ENCODE peak calls at places on chromosome 12, in six cellular contexts. One of them, this sample, is unnamed.

GRCh38 chr12:89574736-89575208 is 48.9 kb upstream of the POC1B start:
- DNase-seq in non-pigmented ciliary epithelial cell: peak
- DNase-seq in H1: no peak
- DNase-seq in stimulated activated CD4-positive, alpha-beta T cell treated with anti-CD3 and anti-CD28 coated beads, Interleukin-2, amount 100 ng/mL, for 24 hours: no peak
- DNase-seq in fibroblast of mammary gland: peak
- DNase-seq in glutamatergic neuron: no peak
- DNase-seq in this sample: no peak

GRCh38 chr12:119171691-119172090 is 7.0 kb upstream of the HSPB8 start:
- DNase-seq in non-pigmented ciliary epithelial cell: no peak
- DNase-seq in H1: no peak
- DNase-seq in stimulated activated CD4-positive, alpha-beta T cell treated with anti-CD3 and anti-CD28 coated beads, Interleukin-2, amount 100 ng/mL, for 24 hours: no peak
- DNase-seq in fibroblast of mammary gland: no peak
- DNase-seq in glutamatergic neuron: no peak
- DNase-seq in this sample: no peak

GRCh38 chr12:50520345-50520744 is 15.6 kb downstream of the DIP2B start:
- DNase-seq in non-pigmented ciliary epithelial cell: no peak
- DNase-seq in H1: no peak
- DNase-seq in stimulated activated CD4-positive, alpha-beta T cell treated with anti-CD3 and anti-CD28 coated beads, Interleukin-2, amount 100 ng/mL, for 24 hours: no peak
- DNase-seq in fibroblast of mammary gland: no peak
- DNase-seq in glutamatergic neuron: no peak
- DNase-seq in this sample: no peak

GRCh38 chr12:103102225-103102744 is 144.8 kb downstream of the ASCL1 start:
- DNase-seq in non-pigmented ciliary epithelial cell: no peak
- DNase-seq in H1: no peak
- DNase-seq in stimulated activated CD4-positive, alpha-beta T cell treated with anti-CD3 and anti-CD28 coated beads, Interleukin-2, amount 100 ng/mL, for 24 hours: no peak
- DNase-seq in fibroblast of mammary gland: no peak
- DNase-seq in glutamatergic neuron: no peak
- DNase-seq in this sample: no peak

GRCh38 chr12:108337235-108338223 is 1.6 kb downstream of the CMKLR1 start:
- DNase-seq in non-pigmented ciliary epithelial cell: no peak
- DNase-seq in H1: no peak
- DNase-seq in stimulated activated CD4-positive, alpha-beta T cell treated with anti-CD3 and anti-CD28 coated beads, Interleukin-2, amount 100 ng/mL, for 24 hours: no peak
- DNase-seq in fibroblast of mammary gland: peak
- DNase-seq in glutamatergic neuron: no peak
- DNase-seq in this sample: peak

GRCh38 chr12:1311145-1311544 is 283.2 kb downstream of the FBXL14 start:
- DNase-seq in non-pigmented ciliary epithelial cell: no peak
- DNase-seq in H1: no peak
- DNase-seq in stimulated activated CD4-positive, alpha-beta T cell treated with anti-CD3 and anti-CD28 coated beads, Interleukin-2, amount 100 ng/mL, for 24 hours: no peak
- DNase-seq in fibroblast of mammary gland: no peak
- DNase-seq in glutamatergic neuron: no peak
- DNase-seq in this sample: no peak

GRCh38 chr12:32125455-32126084 is 18.9 kb downstream of the BICD1 start:
- DNase-seq in non-pigmented ciliary epithelial cell: no peak
- DNase-seq in H1: no peak
- DNase-seq in stimulated activated CD4-positive, alpha-beta T cell treated with anti-CD3 and anti-CD28 coated beads, Interleukin-2, amount 100 ng/mL, for 24 hours: no peak
- DNase-seq in fibroblast of mammary gland: peak
- DNase-seq in glutamatergic neuron: no peak
- DNase-seq in this sample: no peak

GRCh38 chr12:89962648-89963047 is 254.0 kb upstream of the ATP2B1 start:
- DNase-seq in non-pigmented ciliary epithelial cell: no peak
- DNase-seq in H1: no peak
- DNase-seq in stimulated activated CD4-positive, alpha-beta T cell treated with anti-CD3 and anti-CD28 coated beads, Interleukin-2, amount 100 ng/mL, for 24 hours: no peak
- DNase-seq in fibroblast of mammary gland: peak
- DNase-seq in glutamatergic neuron: no peak
- DNase-seq in this sample: no peak

GRCh38 chr12:113228394-113229028 is 7.2 kb downstream of the TPCN1 start:
- DNase-seq in non-pigmented ciliary epithelial cell: no peak
- DNase-seq in H1: no peak
- DNase-seq in stimulated activated CD4-positive, alpha-beta T cell treated with anti-CD3 and anti-CD28 coated beads, Interleukin-2, amount 100 ng/mL, for 24 hours: no peak
- DNase-seq in fibroblast of mammary gland: no peak
- DNase-seq in glutamatergic neuron: no peak
- DNase-seq in this sample: no peak

GRCh38 chr12:29556363-29556762 is 58.9 kb upstream of the OVCH1 start:
- DNase-seq in non-pigmented ciliary epithelial cell: no peak
- DNase-seq in H1: no peak
- DNase-seq in stimulated activated CD4-positive, alpha-beta T cell treated with anti-CD3 and anti-CD28 coated beads, Interleukin-2, amount 100 ng/mL, for 24 hours: no peak
- DNase-seq in fibroblast of mammary gland: no peak
- DNase-seq in glutamatergic neuron: no peak
- DNase-seq in this sample: no peak

GRCh38 chr12:32016680-32017482 is 57.7 kb downstream of the RESF1 start:
- DNase-seq in non-pigmented ciliary epithelial cell: no peak
- DNase-seq in H1: no peak
- DNase-seq in stimulated activated CD4-positive, alpha-beta T cell treated with anti-CD3 and anti-CD28 coated beads, Interleukin-2, amount 100 ng/mL, for 24 hours: no peak
- DNase-seq in fibroblast of mammary gland: no peak
- DNase-seq in glutamatergic neuron: no peak
- DNase-seq in this sample: no peak

GRCh38 chr12:57793920-57794319 is 11.3 kb downstream of the TSFM start:
- DNase-seq in non-pigmented ciliary epithelial cell: peak
- DNase-seq in H1: no peak
- DNase-seq in stimulated activated CD4-positive, alpha-beta T cell treated with anti-CD3 and anti-CD28 coated beads, Interleukin-2, amount 100 ng/mL, for 24 hours: no peak
- DNase-seq in fibroblast of mammary gland: peak
- DNase-seq in glutamatergic neuron: no peak
- DNase-seq in this sample: no peak

GRCh38 chr12:127209318-127209717 is 1057.7 kb upstream of the TMEM132C start:
- DNase-seq in non-pigmented ciliary epithelial cell: no peak
- DNase-seq in H1: no peak
- DNase-seq in stimulated activated CD4-positive, alpha-beta T cell treated with anti-CD3 and anti-CD28 coated beads, Interleukin-2, amount 100 ng/mL, for 24 hours: no peak
- DNase-seq in fibroblast of mammary gland: no peak
- DNase-seq in glutamatergic neuron: no peak
- DNase-seq in this sample: no peak

GRCh38 chr12:106091421-106091820 is 47.3 kb downstream of the NUAK1 start:
- DNase-seq in non-pigmented ciliary epithelial cell: no peak
- DNase-seq in H1: no peak
- DNase-seq in stimulated activated CD4-positive, alpha-beta T cell treated with anti-CD3 and anti-CD28 coated beads, Interleukin-2, amount 100 ng/mL, for 24 hours: no peak
- DNase-seq in fibroblast of mammary gland: no peak
- DNase-seq in glutamatergic neuron: no peak
- DNase-seq in this sample: no peak

GRCh38 chr12:112023759-112024396 is 10.7 kb downstream of the ERP29 start:
- DNase-seq in non-pigmented ciliary epithelial cell: no peak
- DNase-seq in H1: no peak
- DNase-seq in stimulated activated CD4-positive, alpha-beta T cell treated with anti-CD3 and anti-CD28 coated beads, Interleukin-2, amount 100 ng/mL, for 24 hours: no peak
- DNase-seq in fibroblast of mammary gland: no peak
- DNase-seq in glutamatergic neuron: no peak
- DNase-seq in this sample: no peak

GRCh38 chr12:8030189-8030588 is 2.3 kb upstream of the FOXJ2 start:
- DNase-seq in non-pigmented ciliary epithelial cell: no peak
- DNase-seq in H1: no peak
- DNase-seq in stimulated activated CD4-positive, alpha-beta T cell treated with anti-CD3 and anti-CD28 coated beads, Interleukin-2, amount 100 ng/mL, for 24 hours: no peak
- DNase-seq in fibroblast of mammary gland: no peak
- DNase-seq in glutamatergic neuron: no peak
- DNase-seq in this sample: no peak

GRCh38 chr12:11827096-11827841 is 177.8 kb downstream of the ETV6 start:
- DNase-seq in non-pigmented ciliary epithelial cell: no peak
- DNase-seq in H1: no peak
- DNase-seq in stimulated activated CD4-positive, alpha-beta T cell treated with anti-CD3 and anti-CD28 coated beads, Interleukin-2, amount 100 ng/mL, for 24 hours: no peak
- DNase-seq in fibroblast of mammary gland: peak
- DNase-seq in glutamatergic neuron: no peak
- DNase-seq in this sample: no peak

GRCh38 chr12:103858953-103859601 is 18.0 kb upstream of the NT5DC3 start:
- DNase-seq in non-pigmented ciliary epithelial cell: peak
- DNase-seq in H1: no peak
- DNase-seq in stimulated activated CD4-positive, alpha-beta T cell treated with anti-CD3 and anti-CD28 coated beads, Interleukin-2, amount 100 ng/mL, for 24 hours: no peak
- DNase-seq in fibroblast of mammary gland: peak
- DNase-seq in glutamatergic neuron: no peak
- DNase-seq in this sample: no peak

GRCh38 chr12:52603314-52603713 is 2.1 kb upstream of the KRT72 start:
- DNase-seq in non-pigmented ciliary epithelial cell: no peak
- DNase-seq in H1: no peak
- DNase-seq in stimulated activated CD4-positive, alpha-beta T cell treated with anti-CD3 and anti-CD28 coated beads, Interleukin-2, amount 100 ng/mL, for 24 hours: no peak
- DNase-seq in fibroblast of mammary gland: peak
- DNase-seq in glutamatergic neuron: no peak
- DNase-seq in this sample: peak

GRCh38 chr12:57110189-57111045 is 745 bp downstream of the STAT6 start:
- DNase-seq in non-pigmented ciliary epithelial cell: no peak
- DNase-seq in H1: no peak
- DNase-seq in stimulated activated CD4-positive, alpha-beta T cell treated with anti-CD3 and anti-CD28 coated beads, Interleukin-2, amount 100 ng/mL, for 24 hours: peak
- DNase-seq in fibroblast of mammary gland: peak
- DNase-seq in glutamatergic neuron: peak
- DNase-seq in this sample: peak

GRCh38 chr12:55673638-55674037 is 34.1 kb downstream of the ITGA7 start:
- DNase-seq in non-pigmented ciliary epithelial cell: no peak
- DNase-seq in H1: no peak
- DNase-seq in stimulated activated CD4-positive, alpha-beta T cell treated with anti-CD3 and anti-CD28 coated beads, Interleukin-2, amount 100 ng/mL, for 24 hours: no peak
- DNase-seq in fibroblast of mammary gland: no peak
- DNase-seq in glutamatergic neuron: no peak
- DNase-seq in this sample: no peak

GRCh38 chr12:118160536-118160935 is 24.6 kb downstream of the PEBP1 start:
- DNase-seq in non-pigmented ciliary epithelial cell: no peak
- DNase-seq in H1: no peak
- DNase-seq in stimulated activated CD4-positive, alpha-beta T cell treated with anti-CD3 and anti-CD28 coated beads, Interleukin-2, amount 100 ng/mL, for 24 hours: no peak
- DNase-seq in fibroblast of mammary gland: no peak
- DNase-seq in glutamatergic neuron: no peak
- DNase-seq in this sample: no peak

GRCh38 chr12:25130741-25131188 is 64.2 kb downstream of the DNAI7 start:
- DNase-seq in non-pigmented ciliary epithelial cell: no peak
- DNase-seq in H1: no peak
- DNase-seq in stimulated activated CD4-positive, alpha-beta T cell treated with anti-CD3 and anti-CD28 coated beads, Interleukin-2, amount 100 ng/mL, for 24 hours: no peak
- DNase-seq in fibroblast of mammary gland: peak
- DNase-seq in glutamatergic neuron: no peak
- DNase-seq in this sample: peak

GRCh38 chr12:2895511-2895910 is 4.8 kb downstream of the TULP3 start:
- DNase-seq in non-pigmented ciliary epithelial cell: no peak
- DNase-seq in H1: no peak
- DNase-seq in stimulated activated CD4-positive, alpha-beta T cell treated with anti-CD3 and anti-CD28 coated beads, Interleukin-2, amount 100 ng/mL, for 24 hours: no peak
- DNase-seq in fibroblast of mammary gland: peak
- DNase-seq in glutamatergic neuron: no peak
- DNase-seq in this sample: no peak

GRCh38 chr12:129826273-129826672 is 77.6 kb downstream of the TMEM132D start:
- DNase-seq in non-pigmented ciliary epithelial cell: no peak
- DNase-seq in H1: no peak
- DNase-seq in stimulated activated CD4-positive, alpha-beta T cell treated with anti-CD3 and anti-CD28 coated beads, Interleukin-2, amount 100 ng/mL, for 24 hours: no peak
- DNase-seq in fibroblast of mammary gland: no peak
- DNase-seq in glutamatergic neuron: no peak
- DNase-seq in this sample: no peak

GRCh38 chr12:19794116-19794515 is 354.8 kb downstream of the AEBP2 start:
- DNase-seq in non-pigmented ciliary epithelial cell: no peak
- DNase-seq in H1: no peak
- DNase-seq in stimulated activated CD4-positive, alpha-beta T cell treated with anti-CD3 and anti-CD28 coated beads, Interleukin-2, amount 100 ng/mL, for 24 hours: no peak
- DNase-seq in fibroblast of mammary gland: no peak
- DNase-seq in glutamatergic neuron: no peak
- DNase-seq in this sample: no peak

GRCh38 chr12:6383572-6384498 is at the start of gene LTBR:
- DNase-seq in non-pigmented ciliary epithelial cell: no peak
- DNase-seq in H1: no peak
- DNase-seq in stimulated activated CD4-positive, alpha-beta T cell treated with anti-CD3 and anti-CD28 coated beads, Interleukin-2, amount 100 ng/mL, for 24 hours: no peak
- DNase-seq in fibroblast of mammary gland: peak
- DNase-seq in glutamatergic neuron: peak
- DNase-seq in this sample: no peak

GRCh38 chr12:39426636-39427245 is 16.2 kb downstream of the KIF21A start:
- DNase-seq in non-pigmented ciliary epithelial cell: no peak
- DNase-seq in H1: no peak
- DNase-seq in stimulated activated CD4-positive, alpha-beta T cell treated with anti-CD3 and anti-CD28 coated beads, Interleukin-2, amount 100 ng/mL, for 24 hours: no peak
- DNase-seq in fibroblast of mammary gland: peak
- DNase-seq in glutamatergic neuron: no peak
- DNase-seq in this sample: no peak

GRCh38 chr12:1212529-1212928 is 221.5 kb downstream of the ERC1 start:
- DNase-seq in non-pigmented ciliary epithelial cell: no peak
- DNase-seq in H1: peak
- DNase-seq in stimulated activated CD4-positive, alpha-beta T cell treated with anti-CD3 and anti-CD28 coated beads, Interleukin-2, amount 100 ng/mL, for 24 hours: no peak
- DNase-seq in fibroblast of mammary gland: no peak
- DNase-seq in glutamatergic neuron: no peak
- DNase-seq in this sample: no peak

GRCh38 chr12:98751580-98752115 is 106.6 kb downstream of the APAF1 start:
- DNase-seq in non-pigmented ciliary epithelial cell: no peak
- DNase-seq in H1: no peak
- DNase-seq in stimulated activated CD4-positive, alpha-beta T cell treated with anti-CD3 and anti-CD28 coated beads, Interleukin-2, amount 100 ng/mL, for 24 hours: no peak
- DNase-seq in fibroblast of mammary gland: no peak
- DNase-seq in glutamatergic neuron: no peak
- DNase-seq in this sample: no peak

GRCh38 chr12:11814362-11814761 is 164.9 kb downstream of the ETV6 start:
- DNase-seq in non-pigmented ciliary epithelial cell: no peak
- DNase-seq in H1: no peak
- DNase-seq in stimulated activated CD4-positive, alpha-beta T cell treated with anti-CD3 and anti-CD28 coated beads, Interleukin-2, amount 100 ng/mL, for 24 hours: no peak
- DNase-seq in fibroblast of mammary gland: peak
- DNase-seq in glutamatergic neuron: no peak
- DNase-seq in this sample: peak

GRCh38 chr12:47818701-47819543 is 781 bp downstream of the HDAC7 start:
- DNase-seq in non-pigmented ciliary epithelial cell: no peak
- DNase-seq in H1: no peak
- DNase-seq in stimulated activated CD4-positive, alpha-beta T cell treated with anti-CD3 and anti-CD28 coated beads, Interleukin-2, amount 100 ng/mL, for 24 hours: peak
- DNase-seq in fibroblast of mammary gland: no peak
- DNase-seq in glutamatergic neuron: peak
- DNase-seq in this sample: no peak

GRCh38 chr12:110741795-110742717 is 635 bp downstream of the PPP1CC start:
- DNase-seq in non-pigmented ciliary epithelial cell: no peak
- DNase-seq in H1: no peak
- DNase-seq in stimulated activated CD4-positive, alpha-beta T cell treated with anti-CD3 and anti-CD28 coated beads, Interleukin-2, amount 100 ng/mL, for 24 hours: no peak
- DNase-seq in fibroblast of mammary gland: peak
- DNase-seq in glutamatergic neuron: peak
- DNase-seq in this sample: peak

This sample was measured in Jurkat, Clone E6-1.